ENCODE peak calls at places on chromosome 5, in nine cellular contexts. Y is HCT116, B is endothelial cell of umbilical vein, P is spleen, O is Peyer's patch, F is HepG2, R is breast epithelium, X is adrenal gland, C is A549. J is an unnamed sample.

GRCh38 chr5:102813740-102814139 is 58.6 kb downstream of the PAM start:
- DNase-seq in P (no peak), O (no peak), F (no peak), C (no peak), Y (no peak), B (no peak), R (no peak), X (no peak), J (no peak)

GRCh38 chr5:123203105-123203794 is 114.2 kb downstream of the PRDM6 start:
- DNase-seq in P (no peak), R (no peak), Y (no peak), X (no peak), C (no peak), F (no peak), O (no peak), B (no peak), J (no peak)

GRCh38 chr5:60703944-60704343 is 4.0 kb upstream of the DEPDC1B start:
- DNase-seq in R (no peak), F (no peak), O (no peak), X (no peak), Y (no peak), P (no peak), B (no peak), C (no peak), J (no peak)

GRCh38 chr5:129541648-129542251 is 81.7 kb downstream of the ADAMTS19 start:
- DNase-seq in O (no peak), X (no peak), R (no peak), P (no peak), F (peak), C (no peak), Y (peak), B (peak), J (peak)

GRCh38 chr5:157336423-157336744 is 70.5 kb downstream of the CYFIP2 start:
- DNase-seq in P (no peak), F (no peak), X (no peak), B (no peak), C (no peak), R (no peak), O (no peak), Y (no peak), J (no peak)

GRCh38 chr5:168219515-168220410 is 71.7 kb upstream of the WWC1 start:
- DNase-seq in O (peak), X (peak), Y (peak), R (peak), B (peak), C (peak), F (peak), P (no peak), J (peak)

GRCh38 chr5:54091416-54092130 is 218.8 kb downstream of the ARL15 start:
- DNase-seq in F (no peak), Y (no peak), R (peak), C (no peak), B (peak), X (no peak), O (no peak), P (no peak), J (no peak)

GRCh38 chr5:174328626-174329299 is 283.3 kb downstream of the NSG2 start:
- DNase-seq in X (no peak), O (no peak), Y (no peak), R (no peak), F (no peak), B (no peak), C (no peak), P (no peak), J (no peak)

DNA sequence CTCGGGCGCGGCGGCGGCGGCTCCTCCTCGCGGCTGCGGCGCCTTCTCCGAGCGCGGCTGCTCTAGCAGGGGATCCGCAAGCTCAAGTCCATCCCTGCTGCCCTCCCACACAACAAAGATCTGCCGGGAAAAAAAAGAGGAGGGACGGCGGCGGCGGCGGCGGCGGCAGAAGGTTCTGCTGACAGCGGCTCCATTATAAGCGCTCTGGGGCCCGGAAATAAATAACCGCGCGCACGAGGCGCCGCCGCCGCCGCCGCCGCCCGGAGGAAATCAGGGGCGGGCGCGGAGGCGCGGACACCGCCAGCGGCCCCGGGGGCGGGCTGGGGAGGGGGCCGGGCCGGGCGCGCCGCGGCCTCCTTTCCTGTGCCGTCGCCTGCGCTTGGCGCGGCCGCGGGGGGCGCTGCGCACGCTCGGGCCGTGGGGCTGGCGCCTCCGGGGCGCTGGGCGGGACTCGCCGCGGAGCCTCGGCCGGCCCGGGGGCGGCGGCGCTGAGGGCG is at the start of gene ANKH:
- DNase-seq in R (peak), O (peak), P (peak), X (peak), F (peak), B (peak), Y (peak), C (peak), J (peak)
- TF ChIP-seq POLR2A in R (no peak), O (no peak), P (no peak), X (no peak), F (no peak), B (no peak), Y (peak), C (peak), J (peak)

GRCh38 chr5:6739603-6740002 is 26.4 kb downstream of the TENT4A start:
- DNase-seq in Y (no peak), F (no peak), C (no peak), B (no peak), X (peak), R (no peak), P (peak), O (no peak), J (no peak)
- TF ChIP-seq POLR2A in Y (no peak), F (no peak), C (no peak), B (no peak), X (no peak), R (no peak), P (no peak), O (no peak), J (no peak)

DNA sequence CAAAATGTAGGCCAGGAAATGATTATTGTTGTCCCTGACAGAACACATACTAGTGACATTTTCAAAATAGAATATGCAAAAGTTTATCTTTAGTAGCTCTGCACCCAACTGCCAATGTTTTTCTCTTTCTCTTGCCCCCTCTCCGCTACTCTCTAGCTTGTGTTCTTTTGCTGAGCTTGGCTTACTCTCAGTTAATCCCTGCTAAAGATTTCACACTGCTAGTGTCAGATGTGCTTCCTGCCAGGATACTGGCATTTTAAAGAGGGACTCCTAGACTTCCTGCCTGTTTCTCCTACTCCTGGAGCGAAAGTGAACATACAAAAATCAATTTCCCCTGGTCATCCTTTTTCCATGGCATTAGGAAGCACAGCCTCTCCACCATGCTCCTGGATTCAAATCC is 260.5 kb downstream of the ARRDC3 start:
- DNase-seq in F (no peak), O (no peak), R (no peak), C (no peak), X (no peak), P (no peak), B (peak), Y (no peak), J (no peak)
- TF ChIP-seq POLR2A in F (no peak), O (no peak), R (no peak), C (no peak), X (no peak), P (no peak), B (no peak), Y (no peak), J (no peak)

GRCh38 chr5:92994392-92994791 is 586.6 kb downstream of the NR2F1-AS1 start:
- DNase-seq in F (no peak), C (no peak), O (no peak), R (no peak), B (no peak), Y (no peak), P (no peak), X (no peak), J (no peak)

GRCh38 chr5:92991681-92992472 is 589.1 kb downstream of the NR2F1-AS1 start:
- DNase-seq in F (no peak), R (no peak), C (no peak), Y (no peak), X (no peak), B (peak), P (no peak), O (no peak), J (no peak)
- TF ChIP-seq POLR2A in F (no peak), R (no peak), C (no peak), Y (no peak), X (no peak), B (no peak), P (no peak), O (no peak), J (no peak)

GRCh38 chr5:140232731-140233130 is 57.7 kb downstream of the CYSTM1 start:
- DNase-seq in B (no peak), O (no peak), R (no peak), F (peak), X (peak), P (no peak), C (no peak), Y (no peak), J (no peak)

GRCh38 chr5:140225396-140225795 is 50.4 kb downstream of the CYSTM1 start:
- DNase-seq in X (peak), Y (no peak), C (no peak), B (no peak), R (no peak), O (no peak), F (no peak), P (no peak), J (no peak)

GRCh38 chr5:140227046-140227445 is 52.1 kb downstream of the CYSTM1 start:
- DNase-seq in C (no peak), X (no peak), B (no peak), P (no peak), O (no peak), Y (no peak), R (no peak), F (no peak), J (no peak)

GRCh38 chr5:140224658-140225057 is 49.7 kb downstream of the CYSTM1 start:
- DNase-seq in B (no peak), O (no peak), F (no peak), X (no peak), P (no peak), Y (no peak), C (no peak), R (no peak), J (no peak)

GRCh38 chr5:140228364-140228837 is 53.4 kb downstream of the CYSTM1 start:
- DNase-seq in F (no peak), O (no peak), P (no peak), R (no peak), Y (no peak), X (no peak), B (no peak), C (no peak), J (no peak)
- TF ChIP-seq POLR2A in F (no peak), O (peak), P (no peak), R (no peak), Y (no peak), X (no peak), B (no peak), C (no peak), J (no peak)

DNA sequence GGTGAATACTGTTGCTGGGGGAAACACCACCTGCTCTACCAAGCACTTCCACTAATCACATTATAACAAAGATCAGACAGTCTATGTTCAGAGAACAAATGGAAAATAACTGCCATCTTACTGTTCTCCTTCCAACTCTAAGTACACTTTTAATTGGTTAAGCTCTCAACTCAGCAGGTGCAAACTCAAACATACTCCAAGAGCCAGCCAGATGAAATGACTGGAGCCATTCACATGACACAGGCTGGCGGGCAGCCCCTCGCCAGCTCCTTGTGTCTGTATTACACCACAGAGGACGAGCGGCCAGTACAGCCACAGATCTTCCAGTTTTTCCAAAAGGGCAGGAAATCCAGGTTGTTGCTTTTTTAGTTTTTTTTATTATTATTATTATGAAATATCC is 16.1 kb downstream of the LIFR start:
- DNase-seq in Y (no peak), O (no peak), R (peak), P (no peak), F (no peak), B (peak), X (peak), C (no peak), J (no peak)
- TF ChIP-seq POLR2A in Y (no peak), O (no peak), R (no peak), P (no peak), F (no peak), B (no peak), X (no peak), C (no peak), J (no peak)